ENCODE peak calls at places on chromosome 11, in six cellular contexts. One of them, this sample, is unnamed.

GRCh38 chr11:57481915-57482781 is 21.8 kb downstream of the RTN4RL2 start:
- DNase-seq in stimulated activated CD4-positive, alpha-beta T cell treated with anti-CD3 and anti-CD28 coated beads, Interleukin-4, amount 100 ng/mL, for 24 hours: no peak
- DNase-seq in fibroblast of mammary gland: no peak
- DNase-seq in left lung: no peak
- DNase-seq in T-helper 9 cell: no peak
- DNase-seq in right lobe of liver: no peak
- DNase-seq in this sample: no peak

GRCh38 chr11:35045219-35045819 is 93.7 kb upstream of the CD44 start:
- DNase-seq in fibroblast of mammary gland: no peak
- DNase-seq in right lobe of liver: no peak
- DNase-seq in left lung: no peak
- DNase-seq in T-helper 9 cell: peak
- DNase-seq in stimulated activated CD4-positive, alpha-beta T cell treated with anti-CD3 and anti-CD28 coated beads, Interleukin-4, amount 100 ng/mL, for 24 hours: peak
- DNase-seq in this sample: no peak

GRCh38 chr11:69080361-69080973 is 31.7 kb downstream of the TPCN2 start:
- DNase-seq in right lobe of liver: no peak
- DNase-seq in left lung: peak
- DNase-seq in stimulated activated CD4-positive, alpha-beta T cell treated with anti-CD3 and anti-CD28 coated beads, Interleukin-4, amount 100 ng/mL, for 24 hours: peak
- DNase-seq in fibroblast of mammary gland: peak
- DNase-seq in T-helper 9 cell: no peak
- DNase-seq in this sample: no peak

GRCh38 chr11:119764108-119764874 is 35.3 kb upstream of the NECTIN1 start:
- DNase-seq in stimulated activated CD4-positive, alpha-beta T cell treated with anti-CD3 and anti-CD28 coated beads, Interleukin-4, amount 100 ng/mL, for 24 hours: no peak
- DNase-seq in T-helper 9 cell: no peak
- DNase-seq in fibroblast of mammary gland: peak
- DNase-seq in right lobe of liver: peak
- DNase-seq in left lung: peak
- DNase-seq in this sample: peak

GRCh38 chr11:75598900-75599299 is 36.8 kb downstream of the SERPINH1 start:
- DNase-seq in right lobe of liver: no peak
- DNase-seq in T-helper 9 cell: no peak
- DNase-seq in left lung: no peak
- DNase-seq in stimulated activated CD4-positive, alpha-beta T cell treated with anti-CD3 and anti-CD28 coated beads, Interleukin-4, amount 100 ng/mL, for 24 hours: no peak
- DNase-seq in fibroblast of mammary gland: no peak
- DNase-seq in this sample: no peak

GRCh38 chr11:123219066-123219697 is 24.1 kb upstream of the CLMP start:
- DNase-seq in right lobe of liver: no peak
- DNase-seq in left lung: no peak
- DNase-seq in stimulated activated CD4-positive, alpha-beta T cell treated with anti-CD3 and anti-CD28 coated beads, Interleukin-4, amount 100 ng/mL, for 24 hours: no peak
- DNase-seq in fibroblast of mammary gland: peak
- DNase-seq in T-helper 9 cell: no peak
- DNase-seq in this sample: peak

GRCh38 chr11:11909727-11910126 is 68.0 kb downstream of the USP47 start:
- DNase-seq in stimulated activated CD4-positive, alpha-beta T cell treated with anti-CD3 and anti-CD28 coated beads, Interleukin-4, amount 100 ng/mL, for 24 hours: no peak
- DNase-seq in right lobe of liver: no peak
- DNase-seq in fibroblast of mammary gland: peak
- DNase-seq in left lung: no peak
- DNase-seq in T-helper 9 cell: no peak
- DNase-seq in this sample: no peak

GRCh38 chr11:86571273-86571948 is 101.0 kb downstream of the ME3 start:
- DNase-seq in left lung: no peak
- DNase-seq in T-helper 9 cell: no peak
- DNase-seq in right lobe of liver: peak
- DNase-seq in fibroblast of mammary gland: no peak
- DNase-seq in stimulated activated CD4-positive, alpha-beta T cell treated with anti-CD3 and anti-CD28 coated beads, Interleukin-4, amount 100 ng/mL, for 24 hours: no peak
- DNase-seq in this sample: no peak

GRCh38 chr11:116335891-116336290 is 436.9 kb downstream of the BUD13 start:
- DNase-seq in right lobe of liver: no peak
- DNase-seq in fibroblast of mammary gland: no peak
- DNase-seq in stimulated activated CD4-positive, alpha-beta T cell treated with anti-CD3 and anti-CD28 coated beads, Interleukin-4, amount 100 ng/mL, for 24 hours: no peak
- DNase-seq in left lung: no peak
- DNase-seq in T-helper 9 cell: no peak
- DNase-seq in this sample: no peak

GRCh38 chr11:130744804-130745203 is 171.5 kb downstream of the SNX19 start:
- DNase-seq in left lung: no peak
- DNase-seq in right lobe of liver: no peak
- DNase-seq in T-helper 9 cell: no peak
- DNase-seq in stimulated activated CD4-positive, alpha-beta T cell treated with anti-CD3 and anti-CD28 coated beads, Interleukin-4, amount 100 ng/mL, for 24 hours: no peak
- DNase-seq in fibroblast of mammary gland: no peak
- DNase-seq in this sample: no peak

GRCh38 chr11:29844701-29845379 is 172.0 kb downstream of the KCNA4 start:
- DNase-seq in stimulated activated CD4-positive, alpha-beta T cell treated with anti-CD3 and anti-CD28 coated beads, Interleukin-4, amount 100 ng/mL, for 24 hours: no peak
- DNase-seq in left lung: no peak
- DNase-seq in T-helper 9 cell: no peak
- DNase-seq in right lobe of liver: no peak
- DNase-seq in fibroblast of mammary gland: no peak
- DNase-seq in this sample: no peak

GRCh38 chr11:7060828-7061227 is 28.0 kb upstream of the RBMXL2 start:
- DNase-seq in T-helper 9 cell: no peak
- DNase-seq in fibroblast of mammary gland: peak
- DNase-seq in left lung: no peak
- DNase-seq in stimulated activated CD4-positive, alpha-beta T cell treated with anti-CD3 and anti-CD28 coated beads, Interleukin-4, amount 100 ng/mL, for 24 hours: no peak
- DNase-seq in right lobe of liver: no peak
- DNase-seq in this sample: no peak

GRCh38 chr11:112355726-112356125 is 95.1 kb upstream of the PLET1 start:
- DNase-seq in stimulated activated CD4-positive, alpha-beta T cell treated with anti-CD3 and anti-CD28 coated beads, Interleukin-4, amount 100 ng/mL, for 24 hours: no peak
- DNase-seq in fibroblast of mammary gland: peak
- DNase-seq in right lobe of liver: no peak
- DNase-seq in T-helper 9 cell: no peak
- DNase-seq in left lung: no peak
- DNase-seq in this sample: peak

GRCh38 chr11:94175545-94175944 is 46.9 kb downstream of the PANX1 start:
- DNase-seq in stimulated activated CD4-positive, alpha-beta T cell treated with anti-CD3 and anti-CD28 coated beads, Interleukin-4, amount 100 ng/mL, for 24 hours: no peak
- DNase-seq in left lung: no peak
- DNase-seq in T-helper 9 cell: no peak
- DNase-seq in right lobe of liver: no peak
- DNase-seq in fibroblast of mammary gland: peak
- DNase-seq in this sample: no peak

GRCh38 chr11:2549491-2549875 is 104.7 kb downstream of the KCNQ1 start:
- DNase-seq in stimulated activated CD4-positive, alpha-beta T cell treated with anti-CD3 and anti-CD28 coated beads, Interleukin-4, amount 100 ng/mL, for 24 hours: no peak
- DNase-seq in left lung: peak
- DNase-seq in right lobe of liver: peak
- DNase-seq in T-helper 9 cell: no peak
- DNase-seq in fibroblast of mammary gland: no peak
- DNase-seq in this sample: no peak

GRCh38 chr11:115256326-115257197 is 247.7 kb downstream of the CADM1 start:
- DNase-seq in T-helper 9 cell: no peak
- DNase-seq in left lung: no peak
- DNase-seq in fibroblast of mammary gland: no peak
- DNase-seq in right lobe of liver: no peak
- DNase-seq in stimulated activated CD4-positive, alpha-beta T cell treated with anti-CD3 and anti-CD28 coated beads, Interleukin-4, amount 100 ng/mL, for 24 hours: no peak
- DNase-seq in this sample: peak

GRCh38 chr11:121723261-121723741 is 270.5 kb upstream of the SORL1-AS1 start:
- DNase-seq in stimulated activated CD4-positive, alpha-beta T cell treated with anti-CD3 and anti-CD28 coated beads, Interleukin-4, amount 100 ng/mL, for 24 hours: no peak
- DNase-seq in right lobe of liver: no peak
- DNase-seq in T-helper 9 cell: no peak
- DNase-seq in fibroblast of mammary gland: peak
- DNase-seq in left lung: no peak
- DNase-seq in this sample: peak

This sample was measured in G401.